ENCODE peak calls at places on chromosomes 4 and X, in six cellular contexts. H, Z, V, I, Q and E are unnamed samples.

GRCh38 chrX:13764284-13764683 is 29.7 kb downstream of the OFD1 start:
- DNase-seq in H (no peak), Z (no peak), V (no peak), I (no peak), Q (no peak), E (no peak)

GRCh38 chrX:10755477-10756334 is 135.3 kb upstream of the MID1 start:
- DNase-seq in H (peak; percentile 48), Z (no peak), V (no peak), I (no peak), Q (peak; percentile 59), E (no peak)

GRCh38 chrX:94400488-94400887 is 726.5 kb downstream of the FAM133A start:
- DNase-seq in H (no peak), Z (no peak), V (no peak), I (no peak), Q (no peak), E (no peak)

GRCh38 chr4:171629737-171630136 is 183.5 kb upstream of the GALNTL6 start:
- DNase-seq in H (no peak), Z (no peak), V (no peak), I (no peak), Q (no peak), E (no peak)

GRCh38 chr4:118154643-118155042 is 120.4 kb downstream of the NDST3 start:
- DNase-seq in H (no peak), Z (no peak), V (no peak), I (no peak), Q (peak; percentile 24), E (no peak)

GRCh38 chr4:80365928-80366327 is 30.4 kb downstream of the CFAP299 start:
- DNase-seq in H (peak; percentile 21), Z (no peak), V (peak; percentile 10), I (no peak), Q (peak; percentile 84), E (peak; percentile 28)

GRCh38 chr4:53532521-53532920 is 58.8 kb downstream of the LNX1 start:
- DNase-seq in H (no peak), Z (no peak), V (no peak), I (no peak), Q (peak; percentile 41), E (no peak)

GRCh38 chr4:109368661-109369060 is 65.0 kb upstream of the SEC24B start:
- DNase-seq in H (no peak), Z (no peak), V (no peak), I (no peak), Q (no peak), E (no peak)

GRCh38 chr4:1210971-1211370 is 38.0 kb downstream of the CTBP1 start:
- DNase-seq in H (no peak), Z (peak; percentile 54), V (no peak), I (no peak), Q (no peak), E (no peak)